ENCODE peak calls at places on chromosomes 2 and 18, in six cellular contexts. V is esophagus squamous epithelium; C is CD8-positive, alpha-beta T cell; A is fibroblast of lung; Z is psoas muscle; F is WERI-Rb-1. K is an unnamed sample.

GRCh38 chr2:140295767-140296166 is 1515.6 kb upstream of the NXPH2 start:
- DNase-seq in V (no peak), C (no peak), A (no peak), Z (no peak), F (no peak), K (no peak)

GRCh38 chr2:50492452-50492851 is 539.5 kb downstream of the NRXN1 start:
- DNase-seq in V (no peak), C (no peak), A (peak; percentile 42), Z (no peak), F (peak; percentile 57), K (no peak)

GRCh38 chr2:215839309-215839708 is 174.0 kb downstream of the MREG start:
- DNase-seq in V (no peak), C (no peak), A (no peak), Z (no peak), F (no peak), K (no peak)

GRCh38 chr2:218780851-218781690 is 876 bp upstream of the CYP27A1 start:
- DNase-seq in V (no peak), C (no peak), A (no peak), Z (no peak), F (no peak), K (no peak)

GRCh38 chr18:51054764-51055163 is 24.8 kb downstream of the SMAD4 start:
- DNase-seq in V (no peak), C (no peak), A (peak; percentile 78), Z (no peak), F (no peak), K (no peak)

GRCh38 chr2:228056706-228057105 is 124.8 kb downstream of the SPHKAP start:
- DNase-seq in V (no peak), C (no peak), A (no peak), Z (no peak), F (no peak), K (no peak)

GRCh38 chr2:197011777-197012641 is 85.5 kb upstream of the PGAP1 start:
- DNase-seq in V (no peak), C (no peak), A (peak; percentile 39), Z (no peak), F (peak; percentile 31), K (no peak)

GRCh38 chr2:110755494-110756078 is 23.2 kb downstream of the ACOXL start:
- DNase-seq in V (no peak), C (no peak), A (peak; percentile 7), Z (no peak), F (no peak), K (no peak)

GRCh38 chr2:226963528-226963927 is 127.7 kb downstream of the RHBDD1 start:
- DNase-seq in V (no peak), C (no peak), A (peak; percentile 96), Z (no peak), F (no peak), K (no peak)

GRCh38 chr2:220665108-220665471 is 907.0 kb downstream of the EPHA4 start:
- DNase-seq in V (no peak), C (no peak), A (no peak), Z (no peak), F (no peak), K (no peak)

GRCh38 chr2:215275819-215276218 is 36.0 kb upstream of the ATIC start:
- DNase-seq in V (no peak), C (no peak), A (no peak), Z (no peak), F (no peak), K (no peak)

GRCh38 chr2:156464106-156464505 is 27.9 kb downstream of the GPD2 start:
- DNase-seq in V (no peak), C (no peak), A (peak; percentile 17), Z (no peak), F (no peak), K (no peak)

GRCh38 chr2:15498554-15498953 is 62.6 kb downstream of the NBAS start:
- DNase-seq in V (no peak), C (no peak), A (no peak), Z (no peak), F (no peak), K (no peak)

GRCh38 chr2:170446078-170446477 is 268.1 kb downstream of the MYO3B start:
- DNase-seq in V (no peak), C (no peak), A (no peak), Z (no peak), F (no peak), K (no peak)

GRCh38 chr2:169131587-169132512 is 62.5 kb downstream of the DHRS9 start:
- DNase-seq in V (no peak), C (no peak), A (peak; percentile 40), Z (no peak), F (no peak), K (no peak)

GRCh38 chr2:88059979-88060906 is 4.7 kb upstream of the KRCC1 start:
- DNase-seq in V (no peak), C (no peak), A (peak; percentile 29), Z (no peak), F (peak; percentile 26), K (peak; percentile 22)

GRCh38 chr18:49304746-49305145 is 155.7 kb downstream of the DYM start:
- DNase-seq in V (no peak), C (no peak), A (no peak), Z (no peak), F (no peak), K (no peak)

GRCh38 chr2:113179446-113180045 is 5.8 kb downstream of the PSD4 start:
- DNase-seq in V (no peak), C (no peak), A (no peak), Z (no peak), F (no peak), K (no peak)

GRCh38 chr2:238915596-238915995 is 67.7 kb downstream of the TWIST2 start:
- DNase-seq in V (no peak), C (no peak), A (no peak), Z (no peak), F (no peak), K (no peak)

GRCh38 chr2:134039912-134040581 is 213.8 kb upstream of the MGAT5 start:
- DNase-seq in V (no peak), C (no peak), A (no peak), Z (no peak), F (no peak), K (no peak)

GRCh38 chr2:96906719-96907404 is 37.0 kb upstream of the SEMA4C start:
- DNase-seq in V (no peak), C (no peak), A (no peak), Z (peak; percentile 51), F (no peak), K (no peak)

GRCh38 chr2:195575021-195575420 is 82.0 kb upstream of the SLC39A10 start:
- DNase-seq in V (no peak), C (no peak), A (no peak), Z (no peak), F (no peak), K (no peak)

GRCh38 chr2:195574305-195574704 is 82.7 kb upstream of the SLC39A10 start:
- DNase-seq in V (no peak), C (no peak), A (no peak), Z (no peak), F (no peak), K (no peak)

GRCh38 chr2:195573314-195573713 is 83.7 kb upstream of the SLC39A10 start:
- DNase-seq in V (no peak), C (no peak), A (no peak), Z (no peak), F (no peak), K (no peak)

GRCh38 chr2:195572894-195573293 is 84.1 kb upstream of the SLC39A10 start:
- DNase-seq in V (no peak), C (no peak), A (no peak), Z (no peak), F (no peak), K (no peak)

DNA sequence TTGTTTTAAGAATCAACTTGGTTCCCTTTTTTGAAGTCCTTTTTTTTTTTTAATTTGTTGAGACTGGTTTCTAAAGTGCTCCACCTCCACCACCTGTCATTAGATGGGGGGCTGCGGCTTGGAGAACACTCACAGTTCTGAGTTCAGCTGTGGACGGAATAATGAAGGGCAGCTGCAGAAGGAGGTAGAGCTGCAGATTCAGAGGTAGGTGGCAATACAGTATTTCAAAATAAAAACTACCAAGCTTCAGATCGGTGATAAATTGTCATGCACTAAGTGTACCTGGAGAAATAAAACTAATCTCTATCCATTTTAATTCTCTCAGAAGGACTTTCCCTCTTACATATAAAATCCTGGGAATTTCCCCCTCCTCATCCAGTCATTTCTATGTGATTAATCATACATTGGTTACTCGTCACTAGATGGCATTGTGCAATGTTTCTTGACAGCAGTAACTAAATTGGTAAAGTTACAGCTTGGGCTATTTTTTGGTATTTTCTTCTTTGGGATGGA is 81.1 kb upstream of the SLC39A10 start:
- DNase-seq in V (no peak), C (no peak), A (peak; percentile 89), Z (no peak), F (no peak), K (no peak)
- TF ChIP-seq CTCF in V (no peak), C (peak; percentile 6), A (no peak), Z (no peak), F (no peak), K (no peak)

GRCh38 chr2:118784860-118785259 is 62.6 kb downstream of the EN1 start:
- DNase-seq in V (no peak), C (no peak), A (no peak), Z (no peak), F (no peak), K (no peak)
- H3K27ac ChIP-seq in V (no peak overlapping the region), C (no peak overlapping the region), A (no peak overlapping the region), Z (no peak overlapping the region), F (no peak overlapping the region), K (no peak overlapping the region)

GRCh38 chr2:207167129-207167923 is 1.6 kb upstream of the KLF7 start:
- DNase-seq in V (no peak), C (no peak), A (peak; percentile 86), Z (no peak), F (no peak), K (no peak)
- TF ChIP-seq CTCF in V (no peak), C (no peak), A (no peak), Z (no peak), F (no peak), K (no peak)

GRCh38 chr2:102101097-102101843 is 41.3 kb upstream of the IL1R1 start:
- DNase-seq in V (no peak), C (no peak), A (no peak), Z (no peak), F (no peak), K (no peak)

GRCh38 chr2:102098756-102099155 is 43.8 kb upstream of the IL1R1 start:
- DNase-seq in V (no peak), C (no peak), A (no peak), Z (no peak), F (no peak), K (no peak)

GRCh38 chr2:102100371-102101096 is 42.0 kb upstream of the IL1R1 start:
- DNase-seq in V (no peak), C (no peak), A (peak; percentile 92), Z (no peak), F (no peak), K (no peak)

GRCh38 chr2:102101844-102102635 is 40.5 kb upstream of the IL1R1 start:
- DNase-seq in V (no peak), C (no peak), A (no peak), Z (no peak), F (no peak), K (no peak)

DNA sequence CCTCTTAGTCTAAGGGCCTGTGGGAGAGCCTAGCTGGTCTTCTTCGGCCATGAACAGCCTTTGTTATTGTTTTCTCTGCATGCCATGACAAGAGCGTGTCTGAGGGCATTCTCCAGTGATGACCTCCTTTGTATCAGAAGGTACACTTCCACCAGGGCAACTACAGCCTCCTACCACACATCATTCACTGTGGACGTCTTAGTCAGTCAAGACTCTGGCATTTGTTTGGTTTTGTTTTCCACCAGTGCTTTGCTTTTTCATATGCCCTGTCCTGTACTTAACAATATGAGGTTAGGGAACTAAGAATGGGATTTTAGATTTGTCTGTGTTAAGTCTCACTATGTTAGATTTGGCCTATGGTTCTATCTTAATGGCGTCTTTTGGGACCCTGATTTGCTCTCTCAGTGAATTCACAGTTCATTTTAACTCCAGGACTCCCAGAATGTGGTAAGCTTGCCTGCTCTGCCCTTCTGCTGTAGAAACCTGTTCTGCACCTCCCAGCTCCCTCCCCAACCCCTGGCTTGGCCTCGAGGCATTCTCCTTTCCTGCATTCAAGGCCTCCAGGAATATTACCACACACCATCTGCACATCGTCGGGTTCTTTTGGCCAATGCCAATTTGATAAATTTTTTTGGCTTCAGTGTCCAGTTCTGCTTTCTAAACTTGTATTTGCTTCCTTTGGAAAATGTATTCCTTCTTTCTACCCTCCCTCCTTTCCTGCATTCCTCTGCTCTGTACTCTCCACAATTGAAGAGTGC is 42.8 kb upstream of the IL1R1 start:
- DNase-seq in V (no peak), C (no peak), A (peak; percentile 38), Z (no peak), F (no peak), K (no peak)
- H3K27ac ChIP-seq in V (peak overlapping the region; percentile 53), C (no peak overlapping the region), A (no peak overlapping the region), Z (peak overlapping the region; percentile 47), F (no peak overlapping the region), K (no peak overlapping the region)

K was measured in CD4-positive, alpha-beta T cell.